ENCODE peak calls at places on chromosomes 4 and X, in four cellular contexts. S, W, A and F are unnamed samples.

GRCh38 chr4:112938461-112939058 is 110.9 kb upstream of the ANK2 start:
- DNase-seq in S (no peak), W (peak; percentile 60), A (peak; percentile 53), F (peak; percentile 5)

GRCh38 chr4:184383497-184384055 is 90.8 kb downstream of the IRF2 start:
- DNase-seq in S (no peak), W (peak; percentile 88), A (no peak), F (no peak)

GRCh38 chr4:54228064-54228527 is 997 bp upstream of the PDGFRA start:
- DNase-seq in S (peak; percentile 80), W (peak; percentile 59), A (peak; percentile 54), F (no peak)

GRCh38 chrX:107480272-107480671 is 30.8 kb downstream of the FRMPD3 start:
- DNase-seq in S (no peak), W (no peak), A (no peak), F (no peak)

GRCh38 chrX:119325456-119325855 is 73.7 kb upstream of the SLC25A43 start:
- DNase-seq in S (no peak), W (no peak), A (no peak), F (no peak)

GRCh38 chrX:23031600-23031999 is 31.8 kb downstream of the DDX53 start:
- DNase-seq in S (no peak), W (no peak), A (no peak), F (no peak)

GRCh38 chrX:21376636-21377035 is 2.4 kb downstream of the CNKSR2 start:
- DNase-seq in S (no peak), W (no peak), A (no peak), F (no peak)

GRCh38 chr4:25133132-25133531 is 27.1 kb downstream of the SEPSECS start:
- DNase-seq in S (no peak), W (no peak), A (no peak), F (no peak)

GRCh38 chrX:118496763-118497079 is 1.1 kb downstream of the DOCK11 start:
- DNase-seq in S (no peak), W (no peak), A (no peak), F (no peak)

GRCh38 chr4:187615972-187616371 is 379.6 kb upstream of the ZFP42 start:
- DNase-seq in S (no peak), W (no peak), A (no peak), F (no peak)

GRCh38 chrX:65073233-65073632 is 97.0 kb upstream of the ZC4H2 start:
- DNase-seq in S (no peak), W (no peak), A (no peak), F (no peak)

GRCh38 chrX:129930941-129931410 is 25.0 kb downstream of the UTP14A start:
- DNase-seq in S (no peak), W (no peak), A (peak; percentile 6), F (no peak)

GRCh38 chr4:183960021-183960420 is 54.9 kb downstream of the STOX2 start:
- DNase-seq in S (no peak), W (no peak), A (no peak), F (no peak)

GRCh38 chr4:32840461-32841189 is 2120.5 kb downstream of the PCDH7 start:
- DNase-seq in S (no peak), W (no peak), A (no peak), F (no peak)

GRCh38 chr4:122285285-122285684 is 93.5 kb upstream of the ADAD1 start:
- DNase-seq in S (no peak), W (peak; percentile 22), A (no peak), F (no peak)

GRCh38 chrX:134026732-134027311 is 41.4 kb upstream of the GPC3 start:
- DNase-seq in S (no peak), W (peak; percentile 16), A (peak; percentile 19), F (no peak)

GRCh38 chr4:85637778-85638177 is 162.8 kb downstream of the ARHGAP24 start:
- DNase-seq in S (no peak), W (no peak), A (no peak), F (no peak)

GRCh38 chr4:7103599-7104365 is 35.9 kb upstream of the GRPEL1 start:
- DNase-seq in S (peak; percentile 80), W (no peak), A (no peak), F (no peak)

GRCh38 chrX:65679071-65679540 is 11.7 kb downstream of the MSN start:
- DNase-seq in S (no peak), W (no peak), A (no peak), F (no peak)

GRCh38 chr4:140876597-140877364 is 120.6 kb upstream of the TBC1D9 start:
- DNase-seq in S (no peak), W (no peak), A (no peak), F (no peak)

GRCh38 chrX:70664726-70665125 is 220.1 kb downstream of the DLG3 start:
- DNase-seq in S (no peak), W (peak; percentile 10), A (peak; percentile 22), F (no peak)

GRCh38 chrX:4484266-4484665 is 770.8 kb upstream of the PRKX start:
- DNase-seq in S (no peak), W (no peak), A (no peak), F (no peak)

GRCh38 chr4:124030038-124030638 is 633.5 kb downstream of the SPRY1 start:
- DNase-seq in S (no peak), W (no peak), A (no peak), F (no peak)

GRCh38 chrX:141936080-141936479 is 32.4 kb downstream of the MAGEC1 start:
- DNase-seq in S (no peak), W (peak; percentile 2), A (no peak), F (no peak)

GRCh38 chr4:158356331-158356730 is 146.0 kb downstream of the TMEM144 start:
- DNase-seq in S (no peak), W (no peak), A (no peak), F (no peak)

GRCh38 chr4:143558823-143559756 is 45.6 kb downstream of the SMARCA5 start:
- DNase-seq in S (peak; percentile 85), W (peak; percentile 69), A (peak; percentile 83), F (peak; percentile 53)

GRCh38 chr4:100681289-100681688 is 163.5 kb upstream of the EMCN start:
- DNase-seq in S (no peak), W (no peak), A (no peak), F (no peak)

GRCh38 chrX:53288173-53288572 is 6.8 kb upstream of the IQSEC2 start:
- DNase-seq in S (no peak), W (no peak), A (no peak), F (no peak)

GRCh38 chrX:15882704-15883539 is 28.3 kb upstream of the AP1S2 start:
- DNase-seq in S (no peak), W (peak; percentile 22), A (peak; percentile 76), F (no peak)

GRCh38 chr4:40769266-40769665 is 19.5 kb downstream of the NSUN7 start:
- DNase-seq in S (no peak), W (no peak), A (no peak), F (no peak)